ENCODE peak calls at places on chromosome 18, in six cellular contexts. One of them, this sample, is unnamed.

GRCh38 chr18:41955688-41956087 is 654 bp downstream of the PIK3C3 start:
- DNase-seq in IMR-90: no peak
- DNase-seq in HCT116: no peak
- DNase-seq in fibroblast of villous mesenchyme: no peak
- DNase-seq in neural progenitor cell: no peak
- DNase-seq in foreskin fibroblast: no peak
- DNase-seq in this sample: no peak

GRCh38 chr18:29892960-29893558 is 1149.5 kb downstream of the DSC3 start:
- DNase-seq in IMR-90: no peak
- DNase-seq in HCT116: no peak
- DNase-seq in fibroblast of villous mesenchyme: peak
- DNase-seq in neural progenitor cell: peak
- DNase-seq in foreskin fibroblast: no peak
- DNase-seq in this sample: peak

GRCh38 chr18:36120297-36120696 is 8.8 kb downstream of the SLC39A6 start:
- DNase-seq in IMR-90: no peak
- DNase-seq in HCT116: no peak
- DNase-seq in fibroblast of villous mesenchyme: peak
- DNase-seq in neural progenitor cell: no peak
- DNase-seq in foreskin fibroblast: no peak
- DNase-seq in this sample: no peak

GRCh38 chr18:56696966-56697365 is 45.8 kb downstream of the WDR7 start:
- DNase-seq in IMR-90: peak
- DNase-seq in HCT116: no peak
- DNase-seq in fibroblast of villous mesenchyme: peak
- DNase-seq in neural progenitor cell: no peak
- DNase-seq in foreskin fibroblast: peak
- DNase-seq in this sample: peak

GRCh38 chr18:77203071-77203470 is 46.6 kb upstream of the GALR1 start:
- DNase-seq in IMR-90: peak
- DNase-seq in HCT116: no peak
- DNase-seq in fibroblast of villous mesenchyme: peak
- DNase-seq in neural progenitor cell: peak
- DNase-seq in foreskin fibroblast: peak
- DNase-seq in this sample: no peak

GRCh38 chr18:22605736-22606135 is 188.0 kb upstream of the CTAGE1 start:
- DNase-seq in IMR-90: no peak
- DNase-seq in HCT116: no peak
- DNase-seq in fibroblast of villous mesenchyme: no peak
- DNase-seq in neural progenitor cell: no peak
- DNase-seq in foreskin fibroblast: no peak
- DNase-seq in this sample: no peak

GRCh38 chr18:40159141-40160017 is 1795.7 kb upstream of the PIK3C3 start:
- DNase-seq in IMR-90: peak
- DNase-seq in HCT116: peak
- DNase-seq in fibroblast of villous mesenchyme: peak
- DNase-seq in neural progenitor cell: peak
- DNase-seq in foreskin fibroblast: peak
- DNase-seq in this sample: no peak

GRCh38 chr18:77366725-77367641 is 117.3 kb downstream of the GALR1 start:
- DNase-seq in IMR-90: no peak
- DNase-seq in HCT116: no peak
- DNase-seq in fibroblast of villous mesenchyme: peak
- DNase-seq in neural progenitor cell: no peak
- DNase-seq in foreskin fibroblast: no peak
- DNase-seq in this sample: no peak

GRCh38 chr18:12652861-12653401 is 5.0 kb downstream of the SPIRE1 start:
- DNase-seq in IMR-90: peak
- DNase-seq in HCT116: no peak
- DNase-seq in fibroblast of villous mesenchyme: peak
- DNase-seq in neural progenitor cell: peak
- DNase-seq in foreskin fibroblast: peak
- DNase-seq in this sample: peak

GRCh38 chr18:22349317-22349898 is 68.3 kb downstream of the CTAGE1 start:
- DNase-seq in IMR-90: no peak
- DNase-seq in HCT116: no peak
- DNase-seq in fibroblast of villous mesenchyme: peak
- DNase-seq in neural progenitor cell: peak
- DNase-seq in foreskin fibroblast: peak
- DNase-seq in this sample: peak

GRCh38 chr18:37659906-37660305 is 94.3 kb upstream of the CELF4 start:
- DNase-seq in IMR-90: no peak
- DNase-seq in HCT116: no peak
- DNase-seq in fibroblast of villous mesenchyme: no peak
- DNase-seq in neural progenitor cell: no peak
- DNase-seq in foreskin fibroblast: no peak
- DNase-seq in this sample: no peak

GRCh38 chr18:54127759-54128378 is 96.6 kb downstream of the MBD2 start:
- DNase-seq in IMR-90: peak
- DNase-seq in HCT116: peak
- DNase-seq in fibroblast of villous mesenchyme: peak
- DNase-seq in neural progenitor cell: peak
- DNase-seq in foreskin fibroblast: peak
- DNase-seq in this sample: peak

GRCh38 chr18:64566461-64566860 is 417.6 kb upstream of the LINC00305 start:
- DNase-seq in IMR-90: no peak
- DNase-seq in HCT116: no peak
- DNase-seq in fibroblast of villous mesenchyme: no peak
- DNase-seq in neural progenitor cell: no peak
- DNase-seq in foreskin fibroblast: no peak
- DNase-seq in this sample: no peak

GRCh38 chr18:53756607-53756972 is 467.9 kb downstream of the MBD2 start:
- DNase-seq in IMR-90: no peak
- DNase-seq in HCT116: no peak
- DNase-seq in fibroblast of villous mesenchyme: no peak
- DNase-seq in neural progenitor cell: no peak
- DNase-seq in foreskin fibroblast: no peak
- DNase-seq in this sample: no peak

GRCh38 chr18:57299931-57300330 is 52.4 kb upstream of the ST8SIA3 start:
- DNase-seq in IMR-90: no peak
- DNase-seq in HCT116: no peak
- DNase-seq in fibroblast of villous mesenchyme: no peak
- DNase-seq in neural progenitor cell: no peak
- DNase-seq in foreskin fibroblast: no peak
- DNase-seq in this sample: no peak

GRCh38 chr18:49767111-49768050 is 46.0 kb downstream of the ACAA2 start:
- DNase-seq in IMR-90: no peak
- DNase-seq in HCT116: no peak
- DNase-seq in fibroblast of villous mesenchyme: no peak
- DNase-seq in neural progenitor cell: no peak
- DNase-seq in foreskin fibroblast: no peak
- DNase-seq in this sample: peak

GRCh38 chr18:39846277-39846676 is 2108.8 kb upstream of the PIK3C3 start:
- DNase-seq in IMR-90: peak
- DNase-seq in HCT116: no peak
- DNase-seq in fibroblast of villous mesenchyme: peak
- DNase-seq in neural progenitor cell: no peak
- DNase-seq in foreskin fibroblast: peak
- DNase-seq in this sample: no peak

GRCh38 chr18:8895987-8896619 is 190.7 kb downstream of the MTCL1 start:
- DNase-seq in IMR-90: peak
- DNase-seq in HCT116: no peak
- DNase-seq in fibroblast of villous mesenchyme: peak
- DNase-seq in neural progenitor cell: no peak
- DNase-seq in foreskin fibroblast: peak
- DNase-seq in this sample: peak

GRCh38 chr18:42183746-42184145 is 228.7 kb downstream of the PIK3C3 start:
- DNase-seq in IMR-90: peak
- DNase-seq in HCT116: no peak
- DNase-seq in fibroblast of villous mesenchyme: peak
- DNase-seq in neural progenitor cell: no peak
- DNase-seq in foreskin fibroblast: peak
- DNase-seq in this sample: peak

GRCh38 chr18:8890957-8891464 is 185.7 kb downstream of the MTCL1 start:
- DNase-seq in IMR-90: peak
- DNase-seq in HCT116: peak
- DNase-seq in fibroblast of villous mesenchyme: peak
- DNase-seq in neural progenitor cell: peak
- DNase-seq in foreskin fibroblast: peak
- DNase-seq in this sample: peak

GRCh38 chr18:62856294-62856693 is 141.0 kb downstream of the PHLPP1 start:
- DNase-seq in IMR-90: no peak
- DNase-seq in HCT116: no peak
- DNase-seq in fibroblast of villous mesenchyme: no peak
- DNase-seq in neural progenitor cell: no peak
- DNase-seq in foreskin fibroblast: no peak
- DNase-seq in this sample: no peak

GRCh38 chr18:3486514-3486913 is 36.5 kb downstream of the TGIF1 start:
- DNase-seq in IMR-90: no peak
- DNase-seq in HCT116: no peak
- DNase-seq in fibroblast of villous mesenchyme: no peak
- DNase-seq in neural progenitor cell: no peak
- DNase-seq in foreskin fibroblast: no peak
- DNase-seq in this sample: no peak

GRCh38 chr18:34697233-34697632 is 12.9 kb upstream of the DTNA start:
- DNase-seq in IMR-90: no peak
- DNase-seq in HCT116: no peak
- DNase-seq in fibroblast of villous mesenchyme: no peak
- DNase-seq in neural progenitor cell: no peak
- DNase-seq in foreskin fibroblast: peak
- DNase-seq in this sample: no peak

GRCh38 chr18:60508108-60508507 is 135.5 kb upstream of the MC4R start:
- DNase-seq in IMR-90: no peak
- DNase-seq in HCT116: no peak
- DNase-seq in fibroblast of villous mesenchyme: no peak
- DNase-seq in neural progenitor cell: no peak
- DNase-seq in foreskin fibroblast: peak
- DNase-seq in this sample: no peak

GRCh38 chr18:39724652-39725051 is 2159.1 kb upstream of the CELF4 start:
- DNase-seq in IMR-90: peak
- DNase-seq in HCT116: no peak
- DNase-seq in fibroblast of villous mesenchyme: no peak
- DNase-seq in neural progenitor cell: no peak
- DNase-seq in foreskin fibroblast: peak
- DNase-seq in this sample: peak

DNA sequence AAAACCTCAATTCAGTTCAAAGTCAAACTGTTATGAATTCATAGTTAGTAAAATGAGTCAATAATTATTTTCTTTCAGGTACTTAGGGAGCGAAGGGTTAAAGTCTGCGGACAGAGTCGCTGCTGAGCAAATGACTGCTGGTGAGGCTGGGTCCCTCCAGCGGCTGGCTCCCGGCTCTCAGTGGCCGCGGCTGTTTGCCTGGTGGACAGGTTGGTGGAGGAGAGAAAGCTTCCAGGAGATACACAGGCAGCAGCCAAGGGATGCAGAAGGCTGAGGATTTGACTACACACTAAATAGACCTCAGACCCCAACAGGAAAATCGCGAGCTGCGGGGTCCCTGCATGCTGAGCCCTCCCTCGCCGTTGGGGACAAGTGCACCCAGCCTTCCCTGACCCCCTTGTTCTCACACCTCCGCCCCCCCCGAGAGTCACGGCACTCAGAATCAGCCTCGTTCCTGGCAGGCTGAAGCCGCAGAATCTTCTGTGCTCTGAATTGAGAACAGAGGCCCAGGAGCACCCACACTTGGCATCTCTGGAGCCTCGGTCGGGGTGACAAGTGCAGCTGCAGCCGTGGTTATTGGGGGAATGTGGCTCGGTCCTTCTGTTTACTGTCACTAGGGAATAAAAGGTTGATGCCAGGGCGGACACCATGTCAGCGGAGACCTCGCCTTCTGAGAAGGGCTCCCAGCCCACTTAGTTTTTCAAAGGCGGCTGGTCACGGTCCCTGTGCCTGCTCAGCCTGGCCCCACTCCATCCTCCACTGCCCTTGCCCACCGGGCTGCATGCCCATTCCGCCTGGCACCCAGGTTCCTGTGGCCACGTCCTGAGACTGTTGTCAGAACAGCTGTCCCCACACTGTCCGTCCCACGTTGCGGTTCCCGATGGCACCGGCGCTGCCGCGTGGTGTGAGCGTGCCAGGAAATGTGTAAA is 74.0 kb downstream of the SLC66A2 start:
- DNase-seq in IMR-90: no peak
- DNase-seq in HCT116: no peak
- DNase-seq in fibroblast of villous mesenchyme: no peak
- DNase-seq in neural progenitor cell: peak
- DNase-seq in foreskin fibroblast: peak
- DNase-seq in this sample: no peak
- H3K4me3 ChIP-seq in IMR-90: no peak
- H3K4me3 ChIP-seq in HCT116: no peak
- H3K4me3 ChIP-seq in fibroblast of villous mesenchyme: no peak
- H3K4me3 ChIP-seq in neural progenitor cell: no peak
- H3K4me3 ChIP-seq in foreskin fibroblast: no peak
- H3K4me3 ChIP-seq in this sample: no peak

GRCh38 chr18:79259218-79259617 is 136.5 kb upstream of the NFATC1 start:
- DNase-seq in IMR-90: no peak
- DNase-seq in HCT116: no peak
- DNase-seq in fibroblast of villous mesenchyme: no peak
- DNase-seq in neural progenitor cell: no peak
- DNase-seq in foreskin fibroblast: no peak
- DNase-seq in this sample: no peak
- H3K4me3 ChIP-seq in IMR-90: no peak
- H3K4me3 ChIP-seq in HCT116: no peak
- H3K4me3 ChIP-seq in fibroblast of villous mesenchyme: no peak
- H3K4me3 ChIP-seq in neural progenitor cell: no peak
- H3K4me3 ChIP-seq in foreskin fibroblast: no peak
- H3K4me3 ChIP-seq in this sample: no peak

GRCh38 chr18:45481846-45482245 is 133.4 kb upstream of the SLC14A2 start:
- DNase-seq in IMR-90: no peak
- DNase-seq in HCT116: no peak
- DNase-seq in fibroblast of villous mesenchyme: no peak
- DNase-seq in neural progenitor cell: no peak
- DNase-seq in foreskin fibroblast: no peak
- DNase-seq in this sample: peak
- H3K4me3 ChIP-seq in IMR-90: no peak
- H3K4me3 ChIP-seq in HCT116: no peak
- H3K4me3 ChIP-seq in fibroblast of villous mesenchyme: no peak
- H3K4me3 ChIP-seq in neural progenitor cell: no peak
- H3K4me3 ChIP-seq in foreskin fibroblast: no peak
- H3K4me3 ChIP-seq in this sample: no peak

DNA sequence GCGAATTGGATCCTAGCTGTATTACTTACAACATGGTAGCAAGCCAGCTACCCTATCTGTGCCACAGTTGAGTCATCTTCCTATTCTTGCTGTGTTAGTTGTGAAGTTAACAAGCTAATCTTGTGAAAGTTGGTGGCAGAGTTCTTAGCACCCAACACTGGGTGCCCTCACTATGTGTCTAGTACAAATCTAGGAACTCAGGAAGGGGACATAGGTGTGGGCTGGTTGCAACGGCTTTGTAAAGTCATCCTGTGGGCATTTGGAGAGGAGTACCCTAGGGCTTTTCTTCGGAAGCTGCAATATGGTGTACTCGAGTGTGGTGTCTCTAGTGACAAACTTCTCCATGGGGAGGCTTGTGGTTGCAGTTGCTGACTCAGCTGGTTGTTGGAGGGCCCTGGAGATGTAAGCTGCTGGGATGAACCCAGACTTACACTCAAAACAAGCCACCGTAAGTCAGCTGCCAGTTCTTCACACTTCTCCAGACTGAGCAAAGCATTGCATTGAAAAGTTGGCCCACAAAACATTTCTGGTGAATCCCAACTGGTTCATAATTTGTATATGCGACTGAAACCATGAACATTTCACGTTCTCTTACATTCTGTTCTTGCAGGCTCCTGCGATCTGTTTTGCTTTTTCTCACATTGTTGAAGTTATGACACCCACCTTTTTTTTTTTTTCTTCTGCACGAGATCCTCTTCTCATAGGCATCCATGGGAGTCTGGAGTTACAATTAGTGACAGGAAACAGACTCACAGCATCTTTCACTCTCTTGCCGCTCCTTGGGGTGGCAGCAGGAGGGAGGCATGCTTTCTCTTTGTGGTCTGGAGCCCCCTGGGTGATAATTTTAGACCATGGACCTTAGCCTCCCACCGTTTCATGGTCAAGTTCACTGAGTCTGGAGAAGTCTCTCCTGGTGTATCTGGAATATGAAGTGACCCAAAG is 61.7 kb downstream of the ADCYAP1 start:
- DNase-seq in IMR-90: no peak
- DNase-seq in HCT116: no peak
- DNase-seq in fibroblast of villous mesenchyme: no peak
- DNase-seq in neural progenitor cell: no peak
- DNase-seq in foreskin fibroblast: no peak
- DNase-seq in this sample: no peak
- H3K4me3 ChIP-seq in IMR-90: no peak
- H3K4me3 ChIP-seq in HCT116: no peak
- H3K4me3 ChIP-seq in fibroblast of villous mesenchyme: no peak
- H3K4me3 ChIP-seq in neural progenitor cell: no peak
- H3K4me3 ChIP-seq in foreskin fibroblast: no peak
- H3K4me3 ChIP-seq in this sample: no peak

This sample was measured in fibroblast of the aortic adventitia.